ENCODE peak calls at places on chromosomes 4 and X, in five cellular contexts. N is psoas muscle, E is GM23248, D is right lobe of liver, U is Panc1. R is an unnamed sample.

GRCh38 chrX:28693101-28693500 is 105.9 kb downstream of the IL1RAPL1 start:
- DNase-seq in N (no peak), E (no peak), D (no peak), U (no peak), R (no peak)

GRCh38 chr4:72471816-72472215 is 97.2 kb downstream of the ADAMTS3 start:
- DNase-seq in N (no peak), E (no peak), D (no peak), U (no peak), R (no peak)

GRCh38 chrX:72045552-72046277 is 86.0 kb downstream of the RTL5 start:
- DNase-seq in N (no peak), E (no peak), D (no peak), U (no peak), R (no peak)

GRCh38 chr4:37453361-37454262 is 209.1 kb downstream of the NWD2 start:
- DNase-seq in N (peak; percentile 60), E (peak; percentile 58), D (peak; percentile 86), U (no peak), R (peak; percentile 76)

GRCh38 chrX:74422029-74422352 is 698 bp downstream of the SLC16A2 start:
- DNase-seq in N (no peak), E (no peak), D (peak; percentile 53), U (no peak), R (no peak)

GRCh38 chrX:13533726-13534125 is 35.7 kb upstream of the EGFL6 start:
- DNase-seq in N (no peak), E (peak; percentile 69), D (no peak), U (no peak), R (no peak)

GRCh38 chr4:141011799-141012377 is 121.4 kb downstream of the RNF150 start:
- DNase-seq in N (peak; percentile 53), E (no peak), D (no peak), U (no peak), R (no peak)

GRCh38 chr4:137393043-137393442 is 139.3 kb downstream of the PCDH18 start:
- DNase-seq in N (no peak), E (no peak), D (no peak), U (no peak), R (no peak)

GRCh38 chrX:136880003-136880451 is 498 bp downstream of the RBMX start:
- DNase-seq in N (peak; percentile 68), E (peak; percentile 54), D (peak; percentile 56), U (no peak), R (peak; percentile 36)

GRCh38 chr4:41575207-41575606 is 37.2 kb downstream of the LIMCH1 start:
- DNase-seq in N (no peak), E (peak; percentile 24), D (no peak), U (no peak), R (no peak)

GRCh38 chrX:9561199-9561598 is 96.3 kb downstream of the TBL1X start:
- DNase-seq in N (no peak), E (no peak), D (no peak), U (no peak), R (no peak)

GRCh38 chrX:115592997-115593734 is 32.2 kb downstream of the PLS3 start:
- DNase-seq in N (no peak), E (peak; percentile 13), D (no peak), U (no peak), R (no peak)

GRCh38 chr4:108453366-108453765 is 167.0 kb upstream of the RPL34 start:
- DNase-seq in N (no peak), E (no peak), D (no peak), U (no peak), R (no peak)

GRCh38 chrX:150508018-150508417 is 60.4 kb upstream of the MTM1 start:
- DNase-seq in N (no peak), E (peak; percentile 9), D (no peak), U (no peak), R (peak; percentile 14)

GRCh38 chr4:33025236-33025635 is 2305.1 kb downstream of the PCDH7 start:
- DNase-seq in N (no peak), E (peak; percentile 53), D (no peak), U (no peak), R (no peak)

GRCh38 chr4:45971108-45971507 is 152.7 kb downstream of the GABRG1 start:
- DNase-seq in N (no peak), E (no peak), D (no peak), U (no peak), R (no peak)

GRCh38 chr4:124431663-124432192 is 280.8 kb downstream of the ANKRD50 start:
- DNase-seq in N (no peak), E (peak; percentile 46), D (no peak), U (no peak), R (no peak)
- H3K4me1 ChIP-seq in N (peaks cover 3% of the 10 kb centered on the region), E (peaks cover 25% of the 10 kb centered on the region), D (peaks cover 14% of the 10 kb centered on the region), U (no peaks in the 10 kb centered on the region), R (peaks cover 10% of the 10 kb centered on the region)

GRCh38 chr4:10108818-10109783 is 7.5 kb downstream of the WDR1 start:
- DNase-seq in N (no peak), E (peak; percentile 66), D (no peak), U (no peak), R (no peak)

GRCh38 chr4:10106421-10107039 is 10.1 kb downstream of the WDR1 start:
- DNase-seq in N (peak; percentile 83), E (peak; percentile 99), D (no peak), U (peak; percentile 76), R (peak; percentile 40)

GRCh38 chr4:10107111-10108091 is 9.2 kb downstream of the WDR1 start:
- DNase-seq in N (no peak), E (peak; percentile 69), D (no peak), U (no peak), R (no peak)

GRCh38 chr4:10109995-10110670 is 6.5 kb downstream of the WDR1 start:
- DNase-seq in N (no peak), E (no peak), D (no peak), U (no peak), R (no peak)

DNA sequence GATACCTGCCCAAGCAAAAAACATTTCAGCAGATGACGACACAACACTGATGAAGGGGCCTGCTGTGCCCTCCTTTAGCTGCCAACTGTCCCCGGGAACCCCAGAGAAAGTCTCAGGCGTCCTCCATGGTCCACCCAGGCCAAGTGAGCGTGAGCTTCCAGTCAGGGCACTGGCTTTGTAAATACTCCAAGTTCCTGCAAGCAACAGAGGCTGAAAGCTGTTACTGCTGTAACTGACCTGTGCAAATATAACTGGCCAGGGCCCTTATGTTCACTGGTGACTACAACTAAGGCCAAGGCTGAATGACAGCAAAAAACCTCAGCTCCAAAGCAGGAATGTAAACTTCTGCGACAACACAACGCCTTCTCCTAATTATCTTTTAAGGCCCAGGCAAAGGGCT is 8.2 kb downstream of the WDR1 start:
- DNase-seq in N (no peak), E (peak; percentile 30), D (no peak), U (no peak), R (no peak)
- H3K4me1 ChIP-seq in N (peaks cover 96% of the 10 kb centered on the region), E (peaks cover 75% of the 10 kb centered on the region), D (no peaks in the 10 kb centered on the region), U (peaks cover 37% of the 10 kb centered on the region), R (peaks cover 18% of the 10 kb centered on the region)

DNA sequence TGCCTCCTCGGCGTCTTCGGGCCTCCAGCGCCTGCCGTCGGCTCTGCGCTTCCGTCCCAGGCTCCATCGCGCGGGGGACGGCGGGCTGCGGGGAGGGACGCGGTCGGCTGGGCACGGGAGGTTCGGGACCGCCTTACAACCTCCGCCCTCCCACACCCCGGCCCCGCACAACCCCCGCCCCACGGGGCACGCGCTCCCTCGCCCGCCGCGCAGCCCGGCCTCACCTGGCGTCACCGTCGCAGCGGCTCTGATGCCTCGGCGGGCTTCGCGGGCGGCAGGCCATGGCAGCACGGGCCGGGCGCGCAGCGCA is 258 bp downstream of the SLBP start:
- DNase-seq in N (no peak), E (peak; percentile 73), D (no peak), U (no peak), R (no peak)
- H3K4me1 ChIP-seq in N (peaks cover 27% of the 10 kb centered on the region), E (peaks cover 21% of the 10 kb centered on the region), D (peaks cover 8% of the 10 kb centered on the region), U (peaks cover 35% of the 10 kb centered on the region), R (peaks cover 65% of the 10 kb centered on the region)

DNA sequence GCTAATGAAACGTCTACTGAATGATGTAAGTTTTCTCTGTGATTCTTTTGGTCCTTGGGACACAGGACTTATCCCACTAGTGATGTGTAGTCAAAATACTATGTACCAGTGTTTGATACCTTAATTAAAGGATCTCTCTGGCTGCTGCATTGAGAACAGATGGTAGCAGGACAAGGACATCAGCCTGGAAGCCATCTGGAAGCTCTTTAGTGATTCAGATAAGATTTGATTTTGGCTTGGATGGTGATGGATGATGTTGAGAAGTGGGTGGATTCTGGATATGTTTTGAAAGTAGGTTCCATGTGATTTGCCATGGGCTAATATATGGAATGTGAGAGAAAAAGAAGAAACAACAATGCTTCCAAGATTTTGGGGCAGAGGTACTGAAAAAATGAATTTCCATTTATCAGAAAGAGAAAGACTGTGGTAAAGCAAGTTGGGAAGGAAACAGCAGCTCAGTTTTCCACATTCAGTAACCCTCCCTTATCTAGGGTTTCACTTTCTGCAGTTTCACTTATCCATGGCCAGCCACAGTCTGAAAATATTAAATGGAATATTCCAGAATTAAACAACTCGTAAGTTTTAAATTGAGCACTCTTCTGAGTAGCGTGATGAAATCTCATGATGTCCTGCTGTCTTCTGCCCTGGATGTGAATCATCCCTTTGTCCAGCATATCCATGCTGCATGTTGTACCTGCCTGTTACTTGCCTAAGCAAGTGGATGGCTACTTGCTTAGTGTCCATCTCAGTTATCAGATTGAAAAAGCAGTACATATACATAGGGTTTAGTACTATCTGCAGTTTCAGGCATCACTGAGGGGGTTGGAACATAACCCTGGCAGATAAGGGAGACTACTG is 15.6 kb downstream of the CD38 start:
- DNase-seq in N (no peak), E (no peak), D (no peak), U (no peak), R (no peak)
- H3K4me1 ChIP-seq in N (peaks cover 9% of the 10 kb centered on the region), E (no peaks in the 10 kb centered on the region), D (no peaks in the 10 kb centered on the region), U (no peaks in the 10 kb centered on the region), R (no peaks in the 10 kb centered on the region)

GRCh38 chr4:177761692-177762091 is 319.5 kb upstream of the AGA start:
- DNase-seq in N (no peak), E (no peak), D (no peak), U (no peak), R (no peak)

GRCh38 chr4:177759714-177760113 is 317.5 kb upstream of the AGA start:
- DNase-seq in N (no peak), E (no peak), D (no peak), U (no peak), R (no peak)
- H3K4me1 ChIP-seq in N (no peaks in the 10 kb centered on the region), E (no peaks in the 10 kb centered on the region), D (no peaks in the 10 kb centered on the region), U (no peaks in the 10 kb centered on the region), R (no peaks in the 10 kb centered on the region)

DNA sequence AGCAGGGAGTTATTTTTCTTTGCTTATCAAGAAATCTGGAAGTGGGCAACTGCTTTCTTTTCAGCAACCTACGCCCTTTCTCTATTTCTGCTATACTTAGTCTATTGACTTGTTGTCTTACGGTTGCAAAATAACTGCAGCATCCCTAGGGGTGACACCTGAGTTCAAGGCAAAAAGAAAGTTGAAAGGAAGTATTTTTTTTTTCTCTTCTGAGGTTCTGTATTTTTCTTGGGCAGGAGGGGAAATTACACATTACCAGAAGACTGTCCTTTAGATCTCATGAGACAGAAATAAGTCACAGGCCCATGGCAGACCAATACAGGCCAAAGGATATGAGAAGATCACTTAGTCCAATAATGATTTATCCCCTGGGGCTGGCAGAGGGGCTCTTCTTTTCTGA is 204.7 kb upstream of the CASK start:
- DNase-seq in N (no peak), E (no peak), D (no peak), U (no peak), R (no peak)
- H3K4me1 ChIP-seq in N (no peaks in the 10 kb centered on the region), E (no peaks in the 10 kb centered on the region), D (no peaks in the 10 kb centered on the region), U (no peaks in the 10 kb centered on the region), R (no peaks in the 10 kb centered on the region)

GRCh38 chr4:81392164-81392563 is 79.5 kb downstream of the RASGEF1B start:
- DNase-seq in N (no peak), E (no peak), D (no peak), U (no peak), R (no peak)
- H3K4me1 ChIP-seq in N (no peaks in the 10 kb centered on the region), E (no peaks in the 10 kb centered on the region), D (no peaks in the 10 kb centered on the region), U (no peaks in the 10 kb centered on the region), R (peaks cover 7% of the 10 kb centered on the region)

GRCh38 chr4:169199184-169199583 is 71.6 kb downstream of the SH3RF1 start:
- DNase-seq in N (no peak), E (no peak), D (no peak), U (no peak), R (no peak)
- H3K4me1 ChIP-seq in N (peaks cover 41% of the 10 kb centered on the region), E (peaks cover 47% of the 10 kb centered on the region), D (peaks cover 13% of the 10 kb centered on the region), U (peaks cover 8% of the 10 kb centered on the region), R (peaks cover 22% of the 10 kb centered on the region)

GRCh38 chrX:140292188-140292587 is 212.7 kb downstream of the SOX3 start:
- DNase-seq in N (no peak), E (no peak), D (no peak), U (no peak), R (no peak)
- H3K4me1 ChIP-seq in N (no peaks in the 10 kb centered on the region), E (no peaks in the 10 kb centered on the region), D (no peaks in the 10 kb centered on the region), U (no peaks in the 10 kb centered on the region), R (no peaks in the 10 kb centered on the region)